ENCODE peak calls at places on chromosome 12, in nine cellular contexts. One of them, this sample, is unnamed.

GRCh38 chr12:80101126-80101525 is 1.8 kb downstream of the OTOGL start:
- DNase-seq in GM23248: peak; percentile 24
- DNase-seq in AG10803: no peak
- DNase-seq in D341Med: no peak
- DNase-seq in hepatocyte: no peak
- DNase-seq in stimulated activated CD8-positive, alpha-beta memory T cell treated with anti-CD3 and anti-CD28 coated beads, Interleukin-7, amount 100 ng/mL, for 4 hours: no peak
- DNase-seq in globus pallidus: no peak
- DNase-seq in activated CD8-positive, alpha-beta T cell treated with anti-CD3 and anti-CD28 coated beads, Interleukin-2, amount 10 ng/mL, durations not matched to agents 7 days and 5 days: no peak
- DNase-seq in cardiac fibroblast: no peak
- DNase-seq in this sample: no peak

GRCh38 chr12:64218597-64218996 is 3.5 kb downstream of the KICS2 start:
- DNase-seq in GM23248: no peak
- DNase-seq in AG10803: no peak
- DNase-seq in D341Med: no peak
- DNase-seq in hepatocyte: no peak
- DNase-seq in stimulated activated CD8-positive, alpha-beta memory T cell treated with anti-CD3 and anti-CD28 coated beads, Interleukin-7, amount 100 ng/mL, for 4 hours: no peak
- DNase-seq in globus pallidus: no peak
- DNase-seq in activated CD8-positive, alpha-beta T cell treated with anti-CD3 and anti-CD28 coated beads, Interleukin-2, amount 10 ng/mL, durations not matched to agents 7 days and 5 days: no peak
- DNase-seq in cardiac fibroblast: no peak
- DNase-seq in this sample: no peak

GRCh38 chr12:28424965-28425364 is 234.7 kb downstream of the CCDC91 start:
- DNase-seq in GM23248: no peak
- DNase-seq in AG10803: peak; percentile 45
- DNase-seq in D341Med: no peak
- DNase-seq in hepatocyte: peak; percentile 5
- DNase-seq in stimulated activated CD8-positive, alpha-beta memory T cell treated with anti-CD3 and anti-CD28 coated beads, Interleukin-7, amount 100 ng/mL, for 4 hours: no peak
- DNase-seq in globus pallidus: no peak
- DNase-seq in activated CD8-positive, alpha-beta T cell treated with anti-CD3 and anti-CD28 coated beads, Interleukin-2, amount 10 ng/mL, durations not matched to agents 7 days and 5 days: no peak
- DNase-seq in cardiac fibroblast: peak; percentile 95
- DNase-seq in this sample: peak; percentile 63

GRCh38 chr12:69150083-69150795 is 89.1 kb upstream of the CPSF6 start:
- DNase-seq in GM23248: no peak
- DNase-seq in AG10803: no peak
- DNase-seq in D341Med: no peak
- DNase-seq in hepatocyte: no peak
- DNase-seq in stimulated activated CD8-positive, alpha-beta memory T cell treated with anti-CD3 and anti-CD28 coated beads, Interleukin-7, amount 100 ng/mL, for 4 hours: no peak
- DNase-seq in globus pallidus: no peak
- DNase-seq in activated CD8-positive, alpha-beta T cell treated with anti-CD3 and anti-CD28 coated beads, Interleukin-2, amount 10 ng/mL, durations not matched to agents 7 days and 5 days: no peak
- DNase-seq in cardiac fibroblast: no peak
- DNase-seq in this sample: no peak

GRCh38 chr12:104805186-104805585 is 152.9 kb downstream of the SLC41A2 start:
- DNase-seq in GM23248: peak; percentile 80
- DNase-seq in AG10803: peak; percentile 79
- DNase-seq in D341Med: no peak
- DNase-seq in hepatocyte: no peak
- DNase-seq in stimulated activated CD8-positive, alpha-beta memory T cell treated with anti-CD3 and anti-CD28 coated beads, Interleukin-7, amount 100 ng/mL, for 4 hours: no peak
- DNase-seq in globus pallidus: no peak
- DNase-seq in activated CD8-positive, alpha-beta T cell treated with anti-CD3 and anti-CD28 coated beads, Interleukin-2, amount 10 ng/mL, durations not matched to agents 7 days and 5 days: no peak
- DNase-seq in cardiac fibroblast: peak; percentile 42
- DNase-seq in this sample: peak; percentile 48

GRCh38 chr12:70590051-70590450 is 47.2 kb downstream of the PTPRB start:
- DNase-seq in GM23248: peak; percentile 90
- DNase-seq in AG10803: peak; percentile 80
- DNase-seq in D341Med: peak; percentile 72
- DNase-seq in hepatocyte: peak; percentile 86
- DNase-seq in stimulated activated CD8-positive, alpha-beta memory T cell treated with anti-CD3 and anti-CD28 coated beads, Interleukin-7, amount 100 ng/mL, for 4 hours: peak; percentile 20
- DNase-seq in globus pallidus: peak; percentile 68
- DNase-seq in activated CD8-positive, alpha-beta T cell treated with anti-CD3 and anti-CD28 coated beads, Interleukin-2, amount 10 ng/mL, durations not matched to agents 7 days and 5 days: peak; percentile 72
- DNase-seq in cardiac fibroblast: peak; percentile 87
- DNase-seq in this sample: no peak

GRCh38 chr12:30769802-30770201 is 15.1 kb upstream of the CAPRIN2 start:
- DNase-seq in GM23248: no peak
- DNase-seq in AG10803: no peak
- DNase-seq in D341Med: no peak
- DNase-seq in hepatocyte: no peak
- DNase-seq in stimulated activated CD8-positive, alpha-beta memory T cell treated with anti-CD3 and anti-CD28 coated beads, Interleukin-7, amount 100 ng/mL, for 4 hours: no peak
- DNase-seq in globus pallidus: no peak
- DNase-seq in activated CD8-positive, alpha-beta T cell treated with anti-CD3 and anti-CD28 coated beads, Interleukin-2, amount 10 ng/mL, durations not matched to agents 7 days and 5 days: no peak
- DNase-seq in cardiac fibroblast: no peak
- DNase-seq in this sample: no peak

GRCh38 chr12:95218852-95219171 is 1.2 kb downstream of the VEZT start:
- DNase-seq in GM23248: peak; percentile 37
- DNase-seq in AG10803: no peak
- DNase-seq in D341Med: peak; percentile 32
- DNase-seq in hepatocyte: no peak
- DNase-seq in stimulated activated CD8-positive, alpha-beta memory T cell treated with anti-CD3 and anti-CD28 coated beads, Interleukin-7, amount 100 ng/mL, for 4 hours: peak; percentile 11
- DNase-seq in globus pallidus: peak; percentile 15
- DNase-seq in activated CD8-positive, alpha-beta T cell treated with anti-CD3 and anti-CD28 coated beads, Interleukin-2, amount 10 ng/mL, durations not matched to agents 7 days and 5 days: peak; percentile 59
- DNase-seq in cardiac fibroblast: no peak
- DNase-seq in this sample: no peak